ENCODE peak calls at places on chromosomes 11 and 22, in four cellular contexts. G is BE2C; T is T-helper 9 cell; B is activated T-helper 9 cell treated with anti-CD3 and anti-CD28 coated beads, Interleukin-2, amount 50 U/mL, for 16 hours. N is an unnamed sample.

GRCh38 chr22:25941365-25941960 is 199.5 kb downstream of the MYO18B start:
- DNase-seq in G (no peak), T (no peak), B (no peak), N (no peak)

GRCh38 chr11:67285541-67286498 is 3.3 kb upstream of the ANKRD13D start:
- DNase-seq in G (no peak), T (no peak), B (no peak), N (peak; percentile 68)

GRCh38 chr11:3219281-3219892 is 774 bp upstream of the MRGPRG start:
- DNase-seq in G (no peak), T (no peak), B (no peak), N (no peak)

GRCh38 chr11:70628881-70629844 is 230.8 kb downstream of the CTTN start:
- DNase-seq in G (peak; percentile 39), T (no peak), B (no peak), N (no peak)

GRCh38 chr11:48109046-48109666 is 107.5 kb upstream of the OR4B1 start:
- DNase-seq in G (no peak), T (no peak), B (no peak), N (no peak)

GRCh38 chr22:46220921-46221320 is 29.2 kb downstream of the CDPF1 start:
- DNase-seq in G (no peak), T (no peak), B (no peak), N (no peak)

GRCh38 chr11:47136921-47137320 is 39.8 kb downstream of the ARFGAP2 start:
- DNase-seq in G (no peak), T (no peak), B (no peak), N (no peak)

GRCh38 chr22:29710922-29711593 is 8.7 kb upstream of the CABP7 start:
- DNase-seq in G (peak; percentile 88), T (no peak), B (no peak), N (no peak)

GRCh38 chr11:120344302-120345004 is 8.2 kb downstream of the ARHGEF12 start:
- DNase-seq in G (no peak), T (peak; percentile 30), B (no peak), N (peak; percentile 55)

GRCh38 chr11:12556155-12556554 is 118.1 kb upstream of the TEAD1 start:
- DNase-seq in G (no peak), T (no peak), B (no peak), N (no peak)

GRCh38 chr11:1573077-1573846 is 1.2 kb upstream of the DUSP8 start:
- DNase-seq in G (no peak), T (peak; percentile 36), B (no peak), N (peak; percentile 55)

GRCh38 chr22:46737976-46738641 is at the start of gene CERK:
- DNase-seq in G (peak; percentile 91), T (peak; percentile 73), B (peak; percentile 60), N (peak; percentile 57)

GRCh38 chr22:23777776-23778575 is 5.3 kb downstream of the MMP11 start:
- DNase-seq in G (peak; percentile 42), T (no peak), B (no peak), N (no peak)

GRCh38 chr11:86758171-86758570 is 42.2 kb upstream of the PRSS23 start:
- DNase-seq in G (no peak), T (no peak), B (no peak), N (no peak)

GRCh38 chr11:123576501-123576900 is 77.9 kb downstream of the SCN3B start:
- DNase-seq in G (no peak), T (no peak), B (no peak), N (no peak)

GRCh38 chr11:1936072-1936780 is 10.9 kb upstream of the MRPL23 start:
- DNase-seq in G (peak; percentile 1), T (no peak), B (no peak), N (no peak)

GRCh38 chr11:87778341-87778740 is 396.9 kb downstream of the RAB38 start:
- DNase-seq in G (no peak), T (no peak), B (no peak), N (no peak)

GRCh38 chr11:99687320-99687719 is 666.6 kb downstream of the CNTN5 start:
- DNase-seq in G (no peak), T (no peak), B (no peak), N (no peak)

GRCh38 chr22:24037851-24038765 is 27.0 kb downstream of the CABIN1 start:
- DNase-seq in G (no peak), T (no peak), B (no peak), N (no peak)

GRCh38 chr22:45154383-45154782 is 9.3 kb upstream of the NUP50 start:
- DNase-seq in G (no peak), T (no peak), B (no peak), N (no peak)

GRCh38 chr11:35363246-35364100 is 55.9 kb downstream of the SLC1A2 start:
- DNase-seq in G (no peak), T (no peak), B (no peak), N (no peak)

GRCh38 chr22:37601540-37602442 is 6.8 kb upstream of the GGA1 start:
- DNase-seq in G (peak; percentile 52), T (no peak), B (no peak), N (no peak)

GRCh38 chr22:26066534-26066933 is 102.7 kb upstream of the SEZ6L start:
- DNase-seq in G (no peak), T (no peak), B (no peak), N (no peak)

GRCh38 chr11:73312806-73313403 is 4.8 kb downstream of the ARHGEF17 start:
- DNase-seq in G (no peak), T (no peak), B (no peak), N (no peak)

GRCh38 chr11:35420371-35420770 is 1.0 kb upstream of the SLC1A2 start:
- DNase-seq in G (no peak), T (no peak), B (no peak), N (no peak)

N was measured in effector memory CD8-positive, alpha-beta T cell.